ENCODE peak calls at places on chromosomes 4 and X, in four cellular contexts. One of them, this sample, is unnamed.
A peak's percentile ranks its signal among the peaks of the same experiment; 100 is the strongest.

GRCh38 chr4:71026086-71026485 is 32.6 kb downstream of the DCK start:
- DNase-seq in PC-3: peak; percentile 78
- DNase-seq in A549: peak; percentile 14
- DNase-seq in WTC11: no peak
- DNase-seq in this sample: peak; percentile 85

GRCh38 chr4:22385615-22386014 is 130.3 kb downstream of the ADGRA3 start:
- DNase-seq in PC-3: peak; percentile 86
- DNase-seq in A549: no peak
- DNase-seq in WTC11: no peak
- DNase-seq in this sample: peak; percentile 63

GRCh38 chr4:80335226-80335553 is 340 bp upstream of the CFAP299 start:
- DNase-seq in A549: no peak
- DNase-seq in WTC11: no peak
- DNase-seq in PC-3: no peak
- DNase-seq in this sample: no peak

GRCh38 chrX:108224727-108225455 is 133.3 kb downstream of the ATG4A start:
- DNase-seq in A549: peak; percentile 30
- DNase-seq in WTC11: peak; percentile 12
- DNase-seq in PC-3: peak; percentile 65
- DNase-seq in this sample: peak; percentile 53

GRCh38 chr4:76726141-76726540 is 171.8 kb downstream of the SOWAHB start:
- DNase-seq in WTC11: no peak
- DNase-seq in A549: no peak
- DNase-seq in PC-3: no peak
- DNase-seq in this sample: no peak

GRCh38 chr4:113684534-113685091 is 76.9 kb downstream of the CAMK2D start:
- DNase-seq in PC-3: peak; percentile 32
- DNase-seq in WTC11: peak; percentile 14
- DNase-seq in A549: peak; percentile 12
- DNase-seq in this sample: peak; percentile 30

GRCh38 chrX:138914751-138915150 is 203.2 kb upstream of the FGF13 start:
- DNase-seq in WTC11: no peak
- DNase-seq in A549: no peak
- DNase-seq in PC-3: no peak
- DNase-seq in this sample: no peak

GRCh38 chrX:46978341-46979291 is 66.4 kb downstream of the JADE3 start:
- DNase-seq in PC-3: peak; percentile 84
- DNase-seq in WTC11: peak; percentile 80
- DNase-seq in A549: peak; percentile 51
- DNase-seq in this sample: peak; percentile 86

GRCh38 chrX:15946783-15947550 is 92.4 kb upstream of the AP1S2 start:
- DNase-seq in A549: no peak
- DNase-seq in PC-3: peak; percentile 93
- DNase-seq in WTC11: no peak
- DNase-seq in this sample: peak; percentile 96

GRCh38 chr4:140353836-140354235 is 19.6 kb upstream of the SCOC start:
- DNase-seq in A549: no peak
- DNase-seq in PC-3: no peak
- DNase-seq in WTC11: no peak
- DNase-seq in this sample: no peak

GRCh38 chr4:43048570-43048969 is 156.1 kb downstream of the GRXCR1 start:
- DNase-seq in A549: no peak
- DNase-seq in PC-3: peak; percentile 15
- DNase-seq in WTC11: no peak
- DNase-seq in this sample: no peak

GRCh38 chr4:55993994-55994657 is 45.4 kb downstream of the CEP135 start:
- DNase-seq in PC-3: no peak
- DNase-seq in A549: no peak
- DNase-seq in WTC11: no peak
- DNase-seq in this sample: no peak

GRCh38 chrX:118974088-118974907 is at the start of gene LONRF3:
- DNase-seq in PC-3: peak; percentile 67
- DNase-seq in WTC11: no peak
- DNase-seq in A549: peak; percentile 53
- DNase-seq in this sample: peak; percentile 62

GRCh38 chr4:159495515-159496236 is 392.8 kb downstream of the RAPGEF2 start:
- DNase-seq in WTC11: no peak
- DNase-seq in A549: no peak
- DNase-seq in PC-3: no peak
- DNase-seq in this sample: no peak

GRCh38 chr4:10371869-10372471 is 85.3 kb downstream of the ZNF518B start:
- DNase-seq in A549: no peak
- DNase-seq in PC-3: no peak
- DNase-seq in WTC11: peak; percentile 36
- DNase-seq in this sample: no peak

GRCh38 chr4:68175562-68176155 is 46.0 kb upstream of the TMPRSS11F start:
- DNase-seq in A549: peak; percentile 10
- DNase-seq in WTC11: no peak
- DNase-seq in PC-3: peak; percentile 86
- DNase-seq in this sample: peak; percentile 81

GRCh38 chrX:151973851-151974335 is 583 bp downstream of the GABRE start:
- DNase-seq in WTC11: peak; percentile 15
- DNase-seq in PC-3: no peak
- DNase-seq in A549: no peak
- DNase-seq in this sample: peak; percentile 80

GRCh38 chr4:24321151-24321550 is 263.2 kb downstream of the DHX15 start:
- DNase-seq in A549: no peak
- DNase-seq in WTC11: no peak
- DNase-seq in PC-3: peak; percentile 66
- DNase-seq in this sample: peak; percentile 89

GRCh38 chr4:152352215-152352614 is 183.7 kb downstream of the FBXW7 start:
- DNase-seq in A549: no peak
- DNase-seq in PC-3: no peak
- DNase-seq in WTC11: no peak
- DNase-seq in this sample: no peak

GRCh38 chrX:155819966-155820491 is 61.1 kb upstream of the VAMP7 start:
- DNase-seq in A549: peak; percentile 5
- DNase-seq in PC-3: peak; percentile 72
- DNase-seq in WTC11: peak; percentile 58
- DNase-seq in this sample: peak; percentile 91

GRCh38 chr4:165016971-165017370 is 14.8 kb upstream of the TRIM60 start:
- DNase-seq in PC-3: peak; percentile 23
- DNase-seq in A549: peak; percentile 1
- DNase-seq in WTC11: peak; percentile 67
- DNase-seq in this sample: peak; percentile 28

GRCh38 chr4:105281016-105281415 is 134.3 kb downstream of the TET2 start:
- DNase-seq in WTC11: no peak
- DNase-seq in PC-3: no peak
- DNase-seq in A549: no peak
- DNase-seq in this sample: no peak

GRCh38 chr4:165662341-165662740 is 210.7 kb upstream of the TLL1 start:
- DNase-seq in PC-3: no peak
- DNase-seq in A549: no peak
- DNase-seq in WTC11: no peak
- DNase-seq in this sample: no peak

GRCh38 chrX:24761306-24761705 is 67.6 kb downstream of the POLA1 start:
- DNase-seq in A549: no peak
- DNase-seq in PC-3: no peak
- DNase-seq in WTC11: no peak
- DNase-seq in this sample: no peak

GRCh38 chr4:70544279-70544870 is 26.0 kb downstream of the AMTN start:
- DNase-seq in PC-3: peak; percentile 55
- DNase-seq in A549: no peak
- DNase-seq in WTC11: no peak
- DNase-seq in this sample: peak; percentile 49

GRCh38 chr4:100736651-100737450 is 219.0 kb upstream of the EMCN start:
- DNase-seq in WTC11: no peak
- DNase-seq in PC-3: peak; percentile 88
- DNase-seq in A549: no peak
- DNase-seq in this sample: peak; percentile 93

GRCh38 chr4:5995901-5996623 is 22.2 kb downstream of the C4orf50 start:
- DNase-seq in A549: no peak
- DNase-seq in PC-3: no peak
- DNase-seq in WTC11: no peak
- DNase-seq in this sample: no peak

GRCh38 chrX:40079572-40079971 is 18.2 kb downstream of the BCOR start:
- DNase-seq in A549: no peak
- DNase-seq in PC-3: no peak
- DNase-seq in WTC11: no peak
- DNase-seq in this sample: no peak

GRCh38 chrX:55709735-55710134 is 7.8 kb upstream of the RRAGB start:
- DNase-seq in WTC11: no peak
- DNase-seq in A549: no peak
- DNase-seq in PC-3: peak; percentile 27
- DNase-seq in this sample: peak; percentile 38

GRCh38 chrX:125532411-125533089 is 212.9 kb downstream of the TEX13C start:
- DNase-seq in WTC11: no peak
- DNase-seq in PC-3: no peak
- DNase-seq in A549: no peak
- DNase-seq in this sample: no peak

GRCh38 chr4:56112377-56112776 is 163.6 kb downstream of the CEP135 start:
- DNase-seq in PC-3: no peak
- DNase-seq in A549: no peak
- DNase-seq in WTC11: no peak
- DNase-seq in this sample: no peak

GRCh38 chr4:121728066-121728465 is 31.3 kb upstream of the ANXA5 start:
- DNase-seq in A549: peak; percentile 17
- DNase-seq in PC-3: peak; percentile 89
- DNase-seq in WTC11: no peak
- DNase-seq in this sample: peak; percentile 87

GRCh38 chr4:87114245-87115062 is 106.0 kb downstream of the KLHL8 start:
- DNase-seq in PC-3: no peak
- DNase-seq in A549: no peak
- DNase-seq in WTC11: peak; percentile 67
- DNase-seq in this sample: no peak
- TF ChIP-seq CTCF in PC-3: peak; percentile 14
- TF ChIP-seq CTCF in A549: peak; percentile 9
- TF ChIP-seq CTCF in WTC11: no peak
- TF ChIP-seq CTCF in this sample: no peak

DNA sequence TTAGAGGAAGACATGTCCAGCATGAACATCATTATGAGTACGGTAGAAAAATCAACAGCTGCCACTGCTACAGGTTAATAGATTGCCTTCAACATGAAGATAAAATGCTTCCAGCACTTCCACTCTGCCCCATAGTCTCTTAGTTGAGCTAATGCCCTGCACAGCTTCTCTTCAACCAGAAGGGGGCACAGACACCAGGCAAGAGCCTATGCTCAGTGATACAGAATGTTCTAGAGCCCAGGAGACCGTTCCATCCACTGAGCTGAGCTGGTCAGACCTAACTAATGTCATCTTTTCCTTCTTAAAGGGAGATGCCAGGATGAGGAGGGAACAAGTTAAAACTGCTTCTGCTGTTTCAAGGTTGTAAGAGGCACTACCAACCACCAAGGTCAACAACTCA is 42.2 kb downstream of the SMIM10L2A start:
- DNase-seq in PC-3: peak; percentile 24
- DNase-seq in A549: no peak
- DNase-seq in WTC11: no peak
- DNase-seq in this sample: peak; percentile 18
- TF ChIP-seq CTCF in PC-3: peak; percentile 54
- TF ChIP-seq CTCF in A549: no peak
- TF ChIP-seq CTCF in WTC11: no peak
- TF ChIP-seq CTCF in this sample: peak; percentile 23

GRCh38 chr4:169724251-169724650 is 33.5 kb downstream of the HPF1 start:
- DNase-seq in WTC11: no peak
- DNase-seq in PC-3: no peak
- DNase-seq in A549: no peak
- DNase-seq in this sample: peak; percentile 26

GRCh38 chr4:169720529-169720928 is 37.2 kb downstream of the HPF1 start:
- DNase-seq in PC-3: no peak
- DNase-seq in A549: no peak
- DNase-seq in WTC11: no peak
- DNase-seq in this sample: no peak

GRCh38 chr4:169727616-169728015 is 30.1 kb downstream of the HPF1 start:
- DNase-seq in PC-3: no peak
- DNase-seq in A549: no peak
- DNase-seq in WTC11: no peak
- DNase-seq in this sample: no peak

GRCh38 chr4:169723207-169723606 is 34.5 kb downstream of the HPF1 start:
- DNase-seq in WTC11: no peak
- DNase-seq in PC-3: peak; percentile 31
- DNase-seq in A549: no peak
- DNase-seq in this sample: peak; percentile 11
- TF ChIP-seq CTCF in WTC11: no peak
- TF ChIP-seq CTCF in PC-3: peak; percentile 56
- TF ChIP-seq CTCF in A549: no peak
- TF ChIP-seq CTCF in this sample: no peak

GRCh38 chr4:79241846-79242245 is 84.0 kb downstream of the NAA11 start:
- DNase-seq in WTC11: no peak
- DNase-seq in A549: no peak
- DNase-seq in PC-3: peak; percentile 35
- DNase-seq in this sample: peak; percentile 20
- TF ChIP-seq CTCF in WTC11: peak; percentile 28
- TF ChIP-seq CTCF in A549: no peak
- TF ChIP-seq CTCF in PC-3: peak; percentile 40
- TF ChIP-seq CTCF in this sample: peak; percentile 10

GRCh38 chr4:39587881-39588280 is 50.8 kb downstream of the SMIM14 start:
- DNase-seq in WTC11: no peak
- DNase-seq in PC-3: no peak
- DNase-seq in A549: no peak
- DNase-seq in this sample: no peak

DNA sequence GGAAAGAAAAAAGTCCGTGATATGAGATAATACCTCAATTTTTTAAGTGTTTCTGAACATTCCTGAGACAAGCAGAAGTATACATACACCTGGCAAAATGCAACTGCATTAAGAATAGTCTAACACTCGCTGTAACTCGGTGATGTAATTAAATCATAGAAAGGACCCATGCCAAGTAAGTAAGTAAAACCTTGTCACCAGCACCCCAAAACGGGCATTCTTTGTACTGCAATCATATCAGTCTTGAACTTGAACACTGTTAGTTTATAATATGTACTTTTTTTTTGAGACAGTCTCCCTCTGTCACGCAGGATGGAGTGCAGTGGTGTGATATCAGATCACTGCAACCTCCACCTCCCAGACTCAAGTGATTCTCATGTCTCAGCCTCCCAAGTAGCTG is 47.4 kb downstream of the SMIM14 start:
- DNase-seq in WTC11: no peak
- DNase-seq in PC-3: peak; percentile 72
- DNase-seq in A549: peak; percentile 27
- DNase-seq in this sample: peak; percentile 68
- TF ChIP-seq CTCF in WTC11: no peak
- TF ChIP-seq CTCF in PC-3: peak; percentile 65
- TF ChIP-seq CTCF in A549: peak; percentile 39
- TF ChIP-seq CTCF in this sample: peak; percentile 43

DNA sequence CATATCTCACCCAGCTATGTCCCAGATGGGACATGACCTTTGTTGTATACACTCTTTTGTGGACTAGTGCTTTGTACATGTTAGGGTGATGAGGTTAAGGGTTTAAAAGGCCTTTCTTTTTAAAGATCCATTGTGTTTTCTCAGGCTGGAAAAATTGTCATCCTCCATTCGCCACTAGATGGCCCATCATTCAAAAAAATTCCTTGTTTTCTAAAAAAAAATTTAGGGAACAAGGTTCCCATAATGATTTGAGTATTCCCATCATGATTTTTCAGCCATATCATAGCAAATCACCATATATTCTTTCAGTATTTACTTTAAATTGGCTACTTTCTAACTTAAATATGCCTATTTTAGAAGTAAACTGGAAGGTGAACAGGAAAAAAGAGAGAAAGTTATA is 91.9 kb upstream of the TMEM164 start:
- DNase-seq in A549: peak; percentile 7
- DNase-seq in WTC11: no peak
- DNase-seq in PC-3: peak; percentile 35
- DNase-seq in this sample: peak; percentile 20
- TF ChIP-seq CTCF in A549: peak; percentile 68
- TF ChIP-seq CTCF in WTC11: no peak
- TF ChIP-seq CTCF in PC-3: peak; percentile 75
- TF ChIP-seq CTCF in this sample: peak; percentile 45